ENCODE peak calls at places on chromosomes 7 and 10, in four cellular contexts. L, Z, S and I are unnamed samples.

GRCh38 chr7:55651057-55651456 is 78.8 kb upstream of the VOPP1 start:
- DNase-seq in L (no peak), Z (no peak), S (no peak), I (no peak)

GRCh38 chr10:45553155-45553554 is 119.4 kb downstream of the ZFAND4 start:
- DNase-seq in L (no peak), Z (no peak), S (no peak), I (no peak)

GRCh38 chr7:134724606-134725005 is 54.8 kb upstream of the CALD1 start:
- DNase-seq in L (no peak), Z (peak; percentile 20), S (peak; percentile 19), I (no peak)

GRCh38 chr7:24572421-24573007 is 738 bp upstream of the PALS2 start:
- DNase-seq in L (peak; percentile 67), Z (no peak), S (peak; percentile 66), I (peak; percentile 75)

GRCh38 chr7:96921771-96922170 is 83.6 kb upstream of the DLX6 start:
- DNase-seq in L (no peak), Z (no peak), S (no peak), I (no peak)

GRCh38 chr10:42935466-42935865 is 141.4 kb upstream of the RET start:
- DNase-seq in L (no peak), Z (no peak), S (no peak), I (no peak)

GRCh38 chr7:116593359-116594075 is 68.7 kb downstream of the CAV1 start:
- DNase-seq in L (no peak), Z (no peak), S (no peak), I (no peak)

GRCh38 chr7:33965116-33965827 is 59.9 kb downstream of the BMPER start:
- DNase-seq in L (no peak), Z (no peak), S (no peak), I (no peak)

GRCh38 chr7:90312745-90313144 is 8.4 kb downstream of the FAM237B start:
- DNase-seq in L (no peak), Z (no peak), S (no peak), I (no peak)

GRCh38 chr10:110827410-110827809 is 44.3 kb upstream of the PDCD4 start:
- DNase-seq in L (no peak), Z (no peak), S (no peak), I (no peak)

GRCh38 chr7:23011222-23011924 is 2.6 kb downstream of the HYCC1 start:
- DNase-seq in L (no peak), Z (no peak), S (no peak), I (no peak)

GRCh38 chr10:22022257-22023051 is 18.9 kb upstream of the DNAJC1 start:
- DNase-seq in L (no peak), Z (no peak), S (no peak), I (peak; percentile 60)

GRCh38 chr10:50395279-50395678 is 144.0 kb upstream of the ASAH2 start:
- DNase-seq in L (no peak), Z (no peak), S (no peak), I (no peak)

GRCh38 chr10:11699546-11700097 is 42.6 kb upstream of the ECHDC3 start:
- DNase-seq in L (no peak), Z (no peak), S (no peak), I (no peak)

GRCh38 chr7:155807805-155808550 is 4.3 kb downstream of the SHH start:
- DNase-seq in L (no peak), Z (no peak), S (no peak), I (no peak)

GRCh38 chr10:32377458-32378370 is 30.8 kb upstream of the EPC1 start:
- DNase-seq in L (no peak), Z (no peak), S (no peak), I (no peak)

GRCh38 chr7:42522227-42522991 is 285.4 kb upstream of the GLI3 start:
- DNase-seq in L (no peak), Z (no peak), S (no peak), I (no peak)

GRCh38 chr10:29870522-29871044 is 188.8 kb downstream of the JCAD start:
- DNase-seq in L (no peak), Z (no peak), S (no peak), I (no peak)

GRCh38 chr10:48604408-48605263 is at the start of gene ARHGAP22:
- DNase-seq in L (peak; percentile 70), Z (no peak), S (peak; percentile 41), I (peak; percentile 76)

GRCh38 chr10:21944727-21945386 is 58.7 kb downstream of the DNAJC1 start:
- DNase-seq in L (no peak), Z (no peak), S (no peak), I (no peak)

GRCh38 chr10:79980711-79981110 is 31.8 kb upstream of the SFTPD start:
- DNase-seq in L (no peak), Z (no peak), S (no peak), I (no peak)

GRCh38 chr10:102400061-102400460 is 4.6 kb downstream of the NFKB2 start:
- DNase-seq in L (no peak), Z (no peak), S (no peak), I (no peak)

GRCh38 chr7:19111474-19112143 is 5.8 kb downstream of the TWIST1 start:
- DNase-seq in L (no peak), Z (no peak), S (no peak), I (no peak)

GRCh38 chr7:19110778-19111175 is 6.7 kb downstream of the TWIST1 start:
- DNase-seq in L (no peak), Z (no peak), S (no peak), I (no peak)

GRCh38 chr7:19112290-19113000 is 5.0 kb downstream of the TWIST1 start:
- DNase-seq in L (peak; percentile 57), Z (no peak), S (no peak), I (peak; percentile 58)

GRCh38 chr7:19108985-19109946 is 8.2 kb downstream of the TWIST1 start:
- DNase-seq in L (no peak), Z (no peak), S (no peak), I (no peak)

GRCh38 chr7:19110026-19110777 is 7.2 kb downstream of the TWIST1 start:
- DNase-seq in L (no peak), Z (no peak), S (no peak), I (no peak)
- H3K27me3 ChIP-seq in L (peaks cover 77% of the 10 kb centered on the region), Z (no peaks in the 10 kb centered on the region), S (no peaks in the 10 kb centered on the region), I (peaks cover 5% of the 10 kb centered on the region)

DNA sequence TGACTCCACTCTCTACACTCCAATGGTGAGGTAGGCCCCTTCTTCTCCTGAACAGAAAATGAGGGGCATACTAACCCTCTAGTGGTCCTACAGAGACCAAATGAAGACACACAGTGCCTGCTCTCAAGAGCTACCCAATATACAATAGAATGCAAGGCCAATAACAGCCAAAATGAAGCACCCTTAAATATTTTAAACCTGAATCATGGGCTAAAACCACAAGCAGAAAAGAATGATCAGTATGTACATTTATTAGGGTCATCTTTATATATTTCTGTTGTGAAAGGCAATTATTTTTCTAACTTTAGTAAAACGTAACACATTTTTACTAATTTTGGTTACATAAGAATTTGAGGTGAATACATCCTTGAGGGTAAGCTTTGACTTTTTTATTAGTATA is 49.9 kb upstream of the COL1A2 start:
- DNase-seq in L (no peak), Z (no peak), S (no peak), I (no peak)
- H3K4me3 ChIP-seq in L (no peak overlapping the region), Z (no peak overlapping the region), S (no peak overlapping the region), I (no peak overlapping the region)

DNA sequence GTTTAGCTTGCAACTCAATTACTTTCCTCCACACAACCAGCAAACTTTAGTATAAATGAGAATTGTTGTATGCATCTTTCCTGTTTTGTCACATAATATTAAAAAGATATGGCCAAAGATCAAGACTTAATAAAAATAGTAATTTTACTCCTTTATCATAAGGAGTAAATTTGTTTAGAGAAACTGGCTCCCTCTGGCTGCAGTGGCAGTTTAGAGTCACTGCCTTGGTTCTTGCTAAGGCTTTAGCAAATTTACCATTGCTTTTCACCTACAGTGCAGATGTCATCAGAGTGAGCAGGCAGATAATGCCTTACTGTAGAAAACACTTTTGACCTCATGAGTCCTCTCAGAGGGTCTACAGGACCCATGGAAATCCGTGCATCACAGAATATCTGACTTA is 2.6 kb downstream of the PRPF18 start:
- DNase-seq in L (no peak), Z (no peak), S (no peak), I (no peak)
- TF ChIP-seq CTCF in L (no peak), Z (peak; percentile 32), S (no peak), I (no peak)

DNA sequence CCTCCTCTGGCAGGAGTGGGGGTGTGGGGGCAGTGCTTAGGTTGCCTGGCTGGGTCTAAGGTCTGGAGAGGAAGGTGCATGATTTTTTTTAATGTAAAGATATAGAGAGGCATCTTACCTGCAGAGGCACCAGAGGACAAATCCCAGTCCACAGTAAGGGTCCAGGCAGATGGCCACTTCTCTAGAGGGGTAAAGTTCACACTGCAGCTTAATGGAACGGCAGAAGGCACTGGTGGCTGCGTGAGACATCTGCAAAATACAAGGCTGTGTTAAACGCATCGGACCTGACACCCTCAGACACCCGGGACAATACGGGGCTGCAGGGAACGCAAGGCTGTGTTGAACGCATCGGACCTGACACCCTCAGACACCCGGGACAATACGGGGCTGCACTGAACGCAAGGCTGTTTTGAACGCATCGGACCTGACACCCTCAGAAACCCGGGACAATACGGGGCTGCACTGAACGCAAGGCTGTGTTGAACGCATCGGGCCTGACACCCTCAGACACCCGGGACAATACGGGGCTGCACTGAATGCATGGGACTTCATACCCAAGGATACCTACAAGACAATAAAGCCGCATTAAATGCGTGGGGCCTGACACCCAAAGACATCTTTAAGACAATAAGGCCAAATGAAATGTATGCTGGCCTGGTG is 206.0 kb downstream of the ZMYND11 start:
- DNase-seq in L (no peak), Z (no peak), S (no peak), I (no peak)
- H3K27me3 ChIP-seq in L (no peaks in the 10 kb centered on the region), Z (no peaks in the 10 kb centered on the region), S (no peaks in the 10 kb centered on the region), I (no peaks in the 10 kb centered on the region)

DNA sequence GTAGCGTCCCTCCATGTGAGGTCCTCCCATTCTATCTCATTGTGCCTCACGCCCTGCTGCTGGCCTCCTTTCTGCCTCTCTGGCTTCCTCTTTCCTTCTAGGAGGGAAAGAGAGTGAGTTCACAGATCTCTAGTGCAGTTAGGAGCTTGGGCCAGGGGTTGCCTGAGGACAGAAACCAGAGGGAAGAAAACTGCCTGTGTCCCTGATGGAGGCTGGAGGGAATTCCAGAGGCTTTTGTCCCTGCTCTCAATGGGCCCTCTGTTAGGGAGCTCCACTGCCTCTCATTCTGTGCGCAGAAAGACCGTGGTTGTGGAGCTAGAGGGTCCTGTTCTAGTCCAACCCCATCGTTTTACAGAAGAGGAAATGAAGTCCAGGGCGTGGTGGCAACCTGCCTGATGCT is 4.6 kb downstream of the MARVELD1 start:
- DNase-seq in L (peak; percentile 74), Z (no peak), S (no peak), I (no peak)
- H3K4me3 ChIP-seq in L (no peak overlapping the region), Z (no peak overlapping the region), S (no peak overlapping the region), I (no peak overlapping the region)

DNA sequence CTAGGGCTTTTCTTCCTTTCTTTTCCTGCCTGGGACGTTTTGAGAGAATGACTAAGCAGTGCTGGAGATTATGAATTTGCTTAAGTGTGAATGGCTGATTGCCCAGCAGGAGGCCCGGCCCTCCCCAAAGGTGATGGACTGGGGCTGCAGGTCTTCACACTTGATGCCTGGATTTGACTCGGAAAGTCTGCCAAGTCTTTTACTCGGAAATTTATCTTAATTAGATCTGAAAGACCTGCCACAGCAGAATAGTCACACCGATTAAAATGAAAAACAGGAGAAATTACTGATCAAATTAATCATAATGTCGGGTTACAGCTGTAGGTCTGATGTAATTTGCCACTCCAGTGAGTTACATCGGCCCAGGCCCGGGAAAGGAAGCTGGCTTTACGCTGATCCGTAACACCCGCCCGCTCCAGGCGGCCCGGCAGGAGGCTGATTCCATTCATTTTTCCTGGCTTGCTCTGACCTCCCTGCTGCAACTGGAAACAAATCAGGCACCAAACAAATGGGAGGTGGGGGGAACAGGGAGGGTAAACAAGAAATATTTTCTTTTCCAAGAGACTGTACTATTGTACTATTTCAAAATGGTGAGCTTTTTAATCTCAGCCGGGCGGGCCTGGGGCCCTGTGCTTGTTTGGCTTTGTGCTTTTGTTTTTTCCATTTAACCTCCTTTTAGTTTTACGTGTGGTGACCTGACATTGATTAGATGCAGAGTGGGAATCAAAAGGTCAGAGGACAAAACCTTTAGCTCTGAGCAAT is 212.4 kb upstream of the YAE1 start:
- DNase-seq in L (peak; percentile 76), Z (no peak), S (peak; percentile 15), I (no peak)
- TF ChIP-seq CTCF in L (no peak), Z (no peak), S (no peak), I (no peak)